ENCODE peak calls at places on chromosomes 2 and 18, in eight cellular contexts. M is left ventricle myocardium inferior; L is central memory CD8-positive, alpha-beta T cell; U is HTR-8/SVneo; D is foreskin melanocyte; S is sigmoid colon; F is stimulated activated CD4-positive, alpha-beta T cell treated with anti-CD3 and anti-CD28 coated beads, Interleukin-1b, Interleukin-23, amount 100 ng/mL, for 24 hours; B is activated effector memory CD4-positive, alpha-beta T cell treated with anti-CD3 and anti-CD28 coated beads, Interleukin-2, amount 50 U/mL, for 16 hours. X is an unnamed sample.

GRCh38 chr2:6770006-6770405 is 95.7 kb downstream of the CMPK2 start:
- DNase-seq in U (no peak), M (no peak), B (no peak), F (no peak), D (no peak), S (no peak), L (no peak), X (no peak)

GRCh38 chr2:47403829-47404228 is 873 bp downstream of the MSH2 start:
- DNase-seq in F (no peak), M (no peak), B (no peak), D (no peak), L (no peak), S (no peak), U (no peak), X (no peak)

GRCh38 chr18:42752921-42753320 is 362.6 kb downstream of the RIT2 start:
- DNase-seq in M (no peak), U (no peak), F (no peak), D (no peak), L (no peak), S (no peak), B (no peak), X (no peak)

GRCh38 chr18:43935051-43935412 is 657.7 kb upstream of the SYT4 start:
- DNase-seq in M (no peak), S (no peak), D (no peak), B (no peak), L (no peak), F (no peak), U (no peak), X (no peak)

GRCh38 chr2:11169333-11169732 is 14.1 kb downstream of the SLC66A3 start:
- DNase-seq in L (no peak), D (no peak), F (no peak), S (no peak), U (no peak), B (no peak), M (no peak), X (no peak)

GRCh38 chr2:72630767-72631166 is 195.1 kb downstream of the EXOC6B start:
- DNase-seq in F (no peak), L (no peak), M (no peak), S (no peak), U (no peak), B (no peak), D (no peak), X (no peak)

GRCh38 chr2:70084973-70085710 is 2.1 kb upstream of the PCBP1 start:
- DNase-seq in S (peak), F (peak), U (no peak), L (no peak), B (peak), M (no peak), D (no peak), X (peak)

GRCh38 chr18:41326311-41326710 is 628.7 kb upstream of the PIK3C3 start:
- DNase-seq in F (no peak), B (no peak), M (no peak), U (no peak), L (no peak), S (no peak), D (no peak), X (no peak)

GRCh38 chr18:74229891-74230290 is 61.9 kb downstream of the CYB5A start:
- DNase-seq in S (no peak), B (no peak), F (no peak), L (no peak), D (no peak), M (no peak), U (no peak), X (no peak)

GRCh38 chr2:73068147-73068546 is 3.4 kb downstream of the SFXN5 start:
- DNase-seq in M (no peak), S (no peak), L (no peak), D (no peak), U (no peak), F (no peak), B (no peak), X (no peak)

GRCh38 chr2:37283207-37283606 is 41.4 kb downstream of the PRKD3 start:
- DNase-seq in L (no peak), D (no peak), B (no peak), F (no peak), U (peak), S (no peak), M (no peak), X (no peak)

GRCh38 chr2:74440005-74440377 is 1.7 kb downstream of the RTKN start:
- DNase-seq in U (peak), S (peak), F (no peak), L (no peak), B (no peak), M (peak), D (peak), X (peak)

GRCh38 chr2:21452678-21453077 is 328.9 kb downstream of the TDRD15 start:
- DNase-seq in B (no peak), L (no peak), F (no peak), U (no peak), S (no peak), M (no peak), D (no peak), X (no peak)

GRCh38 chr18:13375302-13376255 is 157.0 kb downstream of the LDLRAD4 start:
- DNase-seq in D (peak), S (peak), F (peak), L (no peak), M (peak), B (peak), U (peak), X (peak)

GRCh38 chr2:41989503-41990180 is 58.2 kb upstream of the PKDCC start:
- DNase-seq in M (no peak), L (no peak), D (no peak), U (peak), S (no peak), F (no peak), B (no peak), X (no peak)

GRCh38 chr18:24185805-24186204 is 46.9 kb downstream of the CABYR start:
- DNase-seq in M (no peak), S (no peak), F (no peak), U (no peak), B (no peak), D (no peak), L (no peak), X (no peak)

GRCh38 chr18:31510319-31510718 is 12.3 kb downstream of the DSG2 start:
- DNase-seq in L (no peak), M (no peak), F (no peak), U (no peak), S (no peak), B (no peak), D (no peak), X (no peak)

GRCh38 chr2:16216555-16216938 is 276.2 kb downstream of the MYCN start:
- DNase-seq in U (no peak), M (no peak), D (no peak), B (no peak), L (no peak), S (no peak), F (no peak), X (no peak)

GRCh38 chr2:127932199-127932877 is 46.6 kb upstream of the AMMECR1L start:
- DNase-seq in D (peak), U (peak), L (no peak), M (no peak), S (no peak), B (no peak), F (no peak), X (no peak)

GRCh38 chr2:106789185-106789584 is 96.8 kb downstream of the ST6GAL2 start:
- DNase-seq in M (no peak), U (no peak), F (no peak), B (no peak), D (no peak), S (no peak), L (no peak), X (no peak)

GRCh38 chr2:16218651-16219050 is 278.3 kb downstream of the MYCN start:
- DNase-seq in B (no peak), S (no peak), L (no peak), M (no peak), F (no peak), D (no peak), U (no peak), X (no peak)

GRCh38 chr2:100667801-100668200 is 105.0 kb downstream of the PDCL3 start:
- DNase-seq in B (no peak), F (no peak), D (no peak), S (no peak), L (no peak), U (no peak), M (no peak), X (no peak)

GRCh38 chr2:85341269-85342029 is 12.9 kb downstream of the RETSAT start:
- DNase-seq in F (no peak), D (no peak), M (no peak), S (no peak), L (no peak), B (no peak), U (no peak), X (no peak)

GRCh38 chr18:26618130-26618529 is 69.8 kb upstream of the KCTD1 start:
- DNase-seq in S (no peak), B (no peak), L (no peak), F (no peak), U (no peak), M (no peak), D (no peak), X (no peak)

X was measured in cardiac septum.